ENCODE peak calls at places on chromosomes 13 and 19, in four cellular contexts. N is heart right ventricle; F is CD8-positive, alpha-beta memory T cell; X is breast epithelium. G is an unnamed sample.

GRCh38 chr13:112770504-112770903 is 80.7 kb downstream of the ATP11A start:
- DNase-seq in N (no peak), F (no peak), X (no peak), G (no peak)

GRCh38 chr19:48290341-48290922 is 20.6 kb downstream of the ZNF114 start:
- DNase-seq in N (no peak), F (no peak), X (no peak), G (no peak)

GRCh38 chr13:100247937-100248336 is 159.0 kb downstream of the PCCA start:
- DNase-seq in N (no peak), F (no peak), X (no peak), G (no peak)

GRCh38 chr19:11295180-11295579 is 780 bp upstream of the TSPAN16 start:
- DNase-seq in N (no peak), F (no peak), X (no peak), G (no peak)

GRCh38 chr19:45766919-45767346 is 2.1 kb downstream of the SIX5 start:
- DNase-seq in N (no peak), F (no peak), X (no peak), G (no peak)

GRCh38 chr19:2477141-2477710 is 1.3 kb downstream of the GADD45B start:
- DNase-seq in N (peak), F (no peak), X (peak), G (peak)

GRCh38 chr19:49434907-49435577 is 6.3 kb downstream of the SLC17A7 start:
- DNase-seq in N (no peak), F (no peak), X (no peak), G (no peak)

GRCh38 chr19:24078688-24079087 is 8.3 kb upstream of the ZNF254 start:
- DNase-seq in N (no peak), F (no peak), X (no peak), G (no peak)

GRCh38 chr19:19529783-19530422 is 1.2 kb downstream of the YJEFN3 start:
- DNase-seq in N (no peak), F (no peak), X (no peak), G (no peak)
- H3K27ac ChIP-seq in N (no peak), F (no peak), X (no peak), G (no peak)

GRCh38 chr13:43664700-43665191 is 122.0 kb downstream of the ENOX1 start:
- DNase-seq in N (no peak), F (no peak), X (no peak), G (peak)

GRCh38 chr13:43662976-43663375 is 123.8 kb downstream of the ENOX1 start:
- DNase-seq in N (no peak), F (no peak), X (no peak), G (no peak)

GRCh38 chr13:43663474-43664090 is 123.2 kb downstream of the ENOX1 start:
- DNase-seq in N (no peak), F (no peak), X (no peak), G (no peak)

GRCh38 chr13:43666403-43666802 is 120.4 kb downstream of the ENOX1 start:
- DNase-seq in N (no peak), F (no peak), X (no peak), G (no peak)

DNA sequence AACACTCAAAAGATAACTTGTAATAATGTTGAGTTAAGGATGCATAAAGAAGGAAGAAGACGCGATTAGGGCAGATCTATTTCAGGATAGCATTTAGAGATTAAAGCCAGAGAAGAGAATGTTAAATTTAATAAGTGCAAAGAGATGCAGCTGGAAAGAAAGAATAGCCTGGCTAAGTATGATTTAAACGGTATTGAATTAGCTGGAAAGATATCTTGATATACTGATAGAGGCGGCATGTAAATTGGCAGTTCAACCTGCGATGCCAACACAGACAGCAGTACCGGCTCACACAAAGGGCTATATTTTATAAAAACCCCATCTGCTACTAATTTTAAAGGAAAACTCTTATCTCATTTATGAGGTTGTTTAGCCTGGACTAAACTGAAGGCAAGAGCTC is 121.4 kb downstream of the ENOX1 start:
- DNase-seq in N (no peak), F (no peak), X (no peak), G (no peak)
- H3K27ac ChIP-seq in N (peak), F (no peak), X (no peak), G (peak)

DNA sequence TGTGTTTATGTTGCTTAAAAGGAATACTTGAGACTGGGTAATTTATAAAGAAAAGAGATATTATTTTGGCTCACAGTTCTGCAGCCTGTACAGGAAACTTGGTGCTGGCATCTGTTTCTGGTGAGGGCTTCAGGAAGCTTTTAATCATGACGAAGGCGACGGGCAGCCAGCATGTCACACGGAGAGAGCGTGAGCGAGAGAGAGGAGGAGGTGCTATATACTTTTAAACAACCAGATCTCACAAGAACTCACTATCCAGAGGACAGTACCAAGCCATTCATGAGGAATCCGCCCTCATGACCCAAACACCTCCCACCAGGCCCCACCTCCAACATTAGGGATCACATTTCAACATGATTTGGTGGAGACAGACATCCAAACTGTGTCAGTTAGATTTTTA is 163.4 kb upstream of the TSC22D1 start:
- DNase-seq in N (no peak), F (no peak), X (no peak), G (no peak)
- H3K27ac ChIP-seq in N (no peak), F (no peak), X (no peak), G (no peak)

DNA sequence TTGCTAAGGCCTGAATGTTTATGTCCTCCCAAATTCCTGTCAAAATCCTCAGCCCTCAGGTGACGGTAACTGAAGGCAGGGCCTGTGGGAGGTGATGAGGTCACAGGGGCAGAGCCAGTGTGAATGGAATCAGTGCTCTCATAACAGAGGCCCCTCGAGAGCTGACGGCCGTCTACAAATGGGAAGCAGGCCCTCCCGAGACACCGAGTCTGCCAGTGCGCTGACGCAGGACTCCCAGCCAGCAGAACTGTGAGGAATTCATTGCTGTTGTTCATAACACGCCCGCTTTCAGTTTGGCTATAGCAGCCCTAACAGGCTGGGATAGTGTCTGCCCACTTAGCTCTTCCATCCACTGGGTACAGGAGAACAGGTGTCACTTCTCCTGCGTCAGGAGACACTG is 41.2 kb downstream of the CARS2 start:
- DNase-seq in N (no peak), F (no peak), X (no peak), G (no peak)
- H3K27ac ChIP-seq in N (no peak), F (no peak), X (no peak), G (no peak)

GRCh38 chr19:38319421-38320258 is at the start of gene KCNK6:
- DNase-seq in N (peak), F (peak), X (no peak), G (peak)

GRCh38 chr19:38317104-38317612 is 1.4 kb upstream of the YIF1B start:
- DNase-seq in N (no peak), F (peak), X (no peak), G (no peak)

GRCh38 chr19:38315657-38316476 is at the start of gene YIF1B:
- DNase-seq in N (peak), F (peak), X (peak), G (peak)

GRCh38 chr19:38318595-38319142 is 976 bp upstream of the KCNK6 start:
- DNase-seq in N (peak), F (no peak), X (no peak), G (no peak)

DNA sequence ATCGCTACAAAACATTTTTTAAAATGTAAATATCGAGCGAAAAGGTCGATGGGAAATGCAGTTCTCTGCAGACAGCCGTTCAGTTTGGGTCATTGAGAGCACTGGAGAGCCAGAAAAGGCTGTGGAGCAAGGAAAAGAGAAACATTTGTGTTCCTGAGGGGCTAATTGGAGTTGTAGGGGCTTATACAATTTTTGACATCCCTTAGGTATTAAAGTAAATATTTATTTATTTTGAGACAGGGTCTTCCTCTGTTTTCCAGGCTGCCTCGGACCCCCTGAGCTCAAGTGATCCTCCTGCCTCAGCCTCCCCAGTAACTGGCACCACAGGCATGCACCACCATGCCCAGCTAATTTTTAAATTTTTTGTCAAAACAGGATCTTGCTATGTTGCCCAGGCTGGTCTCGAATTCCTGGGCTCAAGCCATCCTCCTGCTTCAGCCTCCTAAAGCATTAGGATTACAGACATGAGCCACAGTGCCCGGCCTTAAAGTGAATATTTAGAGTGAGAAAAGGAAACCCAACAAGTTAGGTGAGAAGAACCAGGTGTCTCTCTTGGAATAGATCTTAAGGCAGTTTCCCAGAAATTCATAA is 825 bp upstream of the YIF1B start:
- DNase-seq in N (no peak), F (no peak), X (no peak), G (no peak)
- H3K27ac ChIP-seq in N (peak), F (peak), X (peak), G (peak)

G was measured in stomach.